ENCODE peak calls at places on chromosomes 12 and 14, in six cellular contexts. One of them, this sample, is unnamed.
A peak's percentile ranks its signal among the peaks of the same experiment; 100 is the strongest.

GRCh38 chr14:78135450-78135891 is 34.7 kb upstream of the NRXN3 start:
- DNase-seq in uterus: no peak
- DNase-seq in heart right ventricle: no peak
- DNase-seq in adipocyte: no peak
- DNase-seq in IMR-90: no peak
- DNase-seq in CD8-positive, alpha-beta T cell: no peak
- DNase-seq in this sample: no peak

GRCh38 chr12:19369691-19370148 is 69.6 kb upstream of the AEBP2 start:
- DNase-seq in uterus: no peak
- DNase-seq in heart right ventricle: no peak
- DNase-seq in adipocyte: peak; percentile 80
- DNase-seq in IMR-90: peak; percentile 84
- DNase-seq in CD8-positive, alpha-beta T cell: no peak
- DNase-seq in this sample: no peak

GRCh38 chr14:85731198-85731597 is 201.3 kb downstream of the FLRT2 start:
- DNase-seq in uterus: peak; percentile 15
- DNase-seq in heart right ventricle: peak; percentile 48
- DNase-seq in adipocyte: peak; percentile 79
- DNase-seq in IMR-90: peak; percentile 64
- DNase-seq in CD8-positive, alpha-beta T cell: no peak
- DNase-seq in this sample: no peak

GRCh38 chr12:3178671-3179413 is 101.7 kb downstream of the TSPAN9 start:
- DNase-seq in uterus: no peak
- DNase-seq in heart right ventricle: no peak
- DNase-seq in adipocyte: no peak
- DNase-seq in IMR-90: no peak
- DNase-seq in CD8-positive, alpha-beta T cell: no peak
- DNase-seq in this sample: no peak

GRCh38 chr12:26935636-26936378 is 2.0 kb downstream of the INTS13 start:
- DNase-seq in uterus: no peak
- DNase-seq in heart right ventricle: no peak
- DNase-seq in adipocyte: no peak
- DNase-seq in IMR-90: no peak
- DNase-seq in CD8-positive, alpha-beta T cell: no peak
- DNase-seq in this sample: no peak

GRCh38 chr14:70726651-70727375 is 82.5 kb downstream of the MAP3K9 start:
- DNase-seq in uterus: no peak
- DNase-seq in heart right ventricle: no peak
- DNase-seq in adipocyte: no peak
- DNase-seq in IMR-90: no peak
- DNase-seq in CD8-positive, alpha-beta T cell: no peak
- DNase-seq in this sample: no peak

GRCh38 chr14:74500417-74501134 is 7.0 kb downstream of the ISCA2 start:
- DNase-seq in uterus: no peak
- DNase-seq in heart right ventricle: no peak
- DNase-seq in adipocyte: no peak
- DNase-seq in IMR-90: no peak
- DNase-seq in CD8-positive, alpha-beta T cell: no peak
- DNase-seq in this sample: peak; percentile 72

GRCh38 chr12:30828686-30829085 is 73.9 kb upstream of the CAPRIN2 start:
- DNase-seq in uterus: no peak
- DNase-seq in heart right ventricle: no peak
- DNase-seq in adipocyte: no peak
- DNase-seq in IMR-90: no peak
- DNase-seq in CD8-positive, alpha-beta T cell: no peak
- DNase-seq in this sample: peak; percentile 10

GRCh38 chr12:122749569-122750332 is 2.9 kb upstream of the DENR start:
- DNase-seq in uterus: no peak
- DNase-seq in heart right ventricle: no peak
- DNase-seq in adipocyte: no peak
- DNase-seq in IMR-90: no peak
- DNase-seq in CD8-positive, alpha-beta T cell: no peak
- DNase-seq in this sample: peak; percentile 71

GRCh38 chr12:95661360-95661759 is 110.1 kb upstream of the USP44 start:
- DNase-seq in uterus: no peak
- DNase-seq in heart right ventricle: no peak
- DNase-seq in adipocyte: no peak
- DNase-seq in IMR-90: no peak
- DNase-seq in CD8-positive, alpha-beta T cell: no peak
- DNase-seq in this sample: no peak

GRCh38 chr12:112347521-112347920 is 34.7 kb downstream of the HECTD4 start:
- DNase-seq in uterus: no peak
- DNase-seq in heart right ventricle: no peak
- DNase-seq in adipocyte: no peak
- DNase-seq in IMR-90: peak; percentile 99
- DNase-seq in CD8-positive, alpha-beta T cell: no peak
- DNase-seq in this sample: no peak

GRCh38 chr12:120642806-120643205 is 2.4 kb downstream of the CABP1 start:
- DNase-seq in uterus: no peak
- DNase-seq in heart right ventricle: no peak
- DNase-seq in adipocyte: no peak
- DNase-seq in IMR-90: peak; percentile 4
- DNase-seq in CD8-positive, alpha-beta T cell: no peak
- DNase-seq in this sample: no peak

GRCh38 chr14:93954900-93955891 is 21.2 kb downstream of the ASB2 start:
- DNase-seq in uterus: no peak
- DNase-seq in heart right ventricle: no peak
- DNase-seq in adipocyte: no peak
- DNase-seq in IMR-90: no peak
- DNase-seq in CD8-positive, alpha-beta T cell: peak; percentile 18
- DNase-seq in this sample: no peak

GRCh38 chr14:73943083-73943482 is 6.8 kb downstream of the FAM161B start:
- DNase-seq in uterus: peak; percentile 28
- DNase-seq in heart right ventricle: no peak
- DNase-seq in adipocyte: peak; percentile 90
- DNase-seq in IMR-90: peak; percentile 71
- DNase-seq in CD8-positive, alpha-beta T cell: no peak
- DNase-seq in this sample: no peak

GRCh38 chr12:117514016-117514415 is 152.6 kb upstream of the NOS1 start:
- DNase-seq in uterus: no peak
- DNase-seq in heart right ventricle: peak; percentile 23
- DNase-seq in adipocyte: no peak
- DNase-seq in IMR-90: no peak
- DNase-seq in CD8-positive, alpha-beta T cell: no peak
- DNase-seq in this sample: no peak

GRCh38 chr12:112107728-112108447 is 695 bp downstream of the NAA25 start:
- DNase-seq in uterus: no peak
- DNase-seq in heart right ventricle: peak; percentile 57
- DNase-seq in adipocyte: peak; percentile 58
- DNase-seq in IMR-90: no peak
- DNase-seq in CD8-positive, alpha-beta T cell: no peak
- DNase-seq in this sample: peak; percentile 46

GRCh38 chr14:52833891-52834290 is 42.5 kb upstream of the GNPNAT1 start:
- DNase-seq in uterus: no peak
- DNase-seq in heart right ventricle: no peak
- DNase-seq in adipocyte: no peak
- DNase-seq in IMR-90: no peak
- DNase-seq in CD8-positive, alpha-beta T cell: no peak
- DNase-seq in this sample: no peak

GRCh38 chr12:57815177-57816000 is 3.1 kb downstream of the AVIL start:
- DNase-seq in uterus: no peak
- DNase-seq in heart right ventricle: no peak
- DNase-seq in adipocyte: no peak
- DNase-seq in IMR-90: no peak
- DNase-seq in CD8-positive, alpha-beta T cell: no peak
- DNase-seq in this sample: peak; percentile 80

GRCh38 chr14:37133284-37133913 is 39.0 kb downstream of the SLC25A21 start:
- DNase-seq in uterus: no peak
- DNase-seq in heart right ventricle: no peak
- DNase-seq in adipocyte: no peak
- DNase-seq in IMR-90: no peak
- DNase-seq in CD8-positive, alpha-beta T cell: no peak
- DNase-seq in this sample: no peak

GRCh38 chr14:95889236-95889979 is 12.8 kb downstream of the TUNAR start:
- DNase-seq in uterus: no peak
- DNase-seq in heart right ventricle: no peak
- DNase-seq in adipocyte: no peak
- DNase-seq in IMR-90: no peak
- DNase-seq in CD8-positive, alpha-beta T cell: no peak
- DNase-seq in this sample: no peak

GRCh38 chr14:31263485-31264133 is 56.0 kb upstream of the HECTD1 start:
- DNase-seq in uterus: peak; percentile 41
- DNase-seq in heart right ventricle: peak; percentile 17
- DNase-seq in adipocyte: peak; percentile 95
- DNase-seq in IMR-90: peak; percentile 100
- DNase-seq in CD8-positive, alpha-beta T cell: no peak
- DNase-seq in this sample: no peak

GRCh38 chr12:120887253-120888043 is 16.7 kb downstream of the SPPL3 start:
- DNase-seq in uterus: no peak
- DNase-seq in heart right ventricle: no peak
- DNase-seq in adipocyte: no peak
- DNase-seq in IMR-90: no peak
- DNase-seq in CD8-positive, alpha-beta T cell: no peak
- DNase-seq in this sample: no peak

GRCh38 chr12:109663766-109664165 is 49.9 kb upstream of the FAM222A start:
- DNase-seq in uterus: no peak
- DNase-seq in heart right ventricle: no peak
- DNase-seq in adipocyte: no peak
- DNase-seq in IMR-90: no peak
- DNase-seq in CD8-positive, alpha-beta T cell: no peak
- DNase-seq in this sample: no peak

GRCh38 chr12:109666068-109666467 is 47.6 kb upstream of the FAM222A start:
- DNase-seq in uterus: no peak
- DNase-seq in heart right ventricle: no peak
- DNase-seq in adipocyte: no peak
- DNase-seq in IMR-90: no peak
- DNase-seq in CD8-positive, alpha-beta T cell: no peak
- DNase-seq in this sample: no peak

GRCh38 chr12:109664402-109664801 is 49.2 kb upstream of the FAM222A start:
- DNase-seq in uterus: no peak
- DNase-seq in heart right ventricle: no peak
- DNase-seq in adipocyte: no peak
- DNase-seq in IMR-90: no peak
- DNase-seq in CD8-positive, alpha-beta T cell: no peak
- DNase-seq in this sample: no peak
- H3K4me3 ChIP-seq in uterus: no peak overlapping the region
- H3K4me3 ChIP-seq in heart right ventricle: no peak overlapping the region
- H3K4me3 ChIP-seq in adipocyte: no peak overlapping the region
- H3K4me3 ChIP-seq in IMR-90: no peak overlapping the region
- H3K4me3 ChIP-seq in CD8-positive, alpha-beta T cell: no peak overlapping the region
- H3K4me3 ChIP-seq in this sample: no peak overlapping the region

GRCh38 chr12:108214046-108214445 is 85.0 kb downstream of the WSCD2 start:
- DNase-seq in uterus: no peak
- DNase-seq in heart right ventricle: no peak
- DNase-seq in adipocyte: no peak
- DNase-seq in IMR-90: no peak
- DNase-seq in CD8-positive, alpha-beta T cell: no peak
- DNase-seq in this sample: no peak
- H3K27me3 ChIP-seq in uterus: no peaks in the 10 kb centered on the region
- H3K27me3 ChIP-seq in heart right ventricle: peaks cover 61% of the 10 kb centered on the region
- H3K27me3 ChIP-seq in adipocyte: peaks cover 13% of the 10 kb centered on the region
- H3K27me3 ChIP-seq in IMR-90: no peaks in the 10 kb centered on the region
- H3K27me3 ChIP-seq in CD8-positive, alpha-beta T cell: no peaks in the 10 kb centered on the region
- H3K27me3 ChIP-seq in this sample: no peaks in the 10 kb centered on the region

GRCh38 chr12:50620975-50621360 is 116.2 kb downstream of the DIP2B start:
- DNase-seq in uterus: no peak
- DNase-seq in heart right ventricle: no peak
- DNase-seq in adipocyte: no peak
- DNase-seq in IMR-90: no peak
- DNase-seq in CD8-positive, alpha-beta T cell: no peak
- DNase-seq in this sample: no peak

GRCh38 chr12:50618864-50619609 is 114.3 kb downstream of the DIP2B start:
- DNase-seq in uterus: no peak
- DNase-seq in heart right ventricle: no peak
- DNase-seq in adipocyte: no peak
- DNase-seq in IMR-90: peak; percentile 57
- DNase-seq in CD8-positive, alpha-beta T cell: no peak
- DNase-seq in this sample: no peak

GRCh38 chr12:50620050-50620974 is 115.5 kb downstream of the DIP2B start:
- DNase-seq in uterus: no peak
- DNase-seq in heart right ventricle: no peak
- DNase-seq in adipocyte: peak; percentile 91
- DNase-seq in IMR-90: peak; percentile 95
- DNase-seq in CD8-positive, alpha-beta T cell: no peak
- DNase-seq in this sample: no peak

GRCh38 chr12:50619610-50619958 is 114.8 kb downstream of the DIP2B start:
- DNase-seq in uterus: no peak
- DNase-seq in heart right ventricle: no peak
- DNase-seq in adipocyte: no peak
- DNase-seq in IMR-90: no peak
- DNase-seq in CD8-positive, alpha-beta T cell: no peak
- DNase-seq in this sample: no peak

GRCh38 chr12:50621435-50622304 is 116.9 kb downstream of the DIP2B start:
- DNase-seq in uterus: no peak
- DNase-seq in heart right ventricle: no peak
- DNase-seq in adipocyte: no peak
- DNase-seq in IMR-90: no peak
- DNase-seq in CD8-positive, alpha-beta T cell: no peak
- DNase-seq in this sample: no peak
- H3K4me3 ChIP-seq in uterus: no peak overlapping the region
- H3K4me3 ChIP-seq in heart right ventricle: no peak overlapping the region
- H3K4me3 ChIP-seq in adipocyte: no peak overlapping the region
- H3K4me3 ChIP-seq in IMR-90: no peak overlapping the region
- H3K4me3 ChIP-seq in CD8-positive, alpha-beta T cell: no peak overlapping the region
- H3K4me3 ChIP-seq in this sample: no peak overlapping the region

GRCh38 chr12:53951577-53952334 is 2.9 kb upstream of the HOXC12 start:
- DNase-seq in uterus: no peak
- DNase-seq in heart right ventricle: no peak
- DNase-seq in adipocyte: no peak
- DNase-seq in IMR-90: no peak
- DNase-seq in CD8-positive, alpha-beta T cell: no peak
- DNase-seq in this sample: peak; percentile 80
- H3K27me3 ChIP-seq in uterus: peaks cover 31% of the 10 kb centered on the region
- H3K27me3 ChIP-seq in heart right ventricle: peaks cover 100% of the 10 kb centered on the region
- H3K27me3 ChIP-seq in adipocyte: peaks cover 99% of the 10 kb centered on the region
- H3K27me3 ChIP-seq in IMR-90: peaks cover 95% of the 10 kb centered on the region
- H3K27me3 ChIP-seq in CD8-positive, alpha-beta T cell: peaks cover 89% of the 10 kb centered on the region
- H3K27me3 ChIP-seq in this sample: peaks cover 100% of the 10 kb centered on the region

GRCh38 chr12:77855548-77855947 is 24.9 kb downstream of the NAV3 start:
- DNase-seq in uterus: no peak
- DNase-seq in heart right ventricle: peak; percentile 43
- DNase-seq in adipocyte: peak; percentile 31
- DNase-seq in IMR-90: peak; percentile 2
- DNase-seq in CD8-positive, alpha-beta T cell: no peak
- DNase-seq in this sample: no peak

GRCh38 chr12:77865178-77865577 is 34.5 kb downstream of the NAV3 start:
- DNase-seq in uterus: no peak
- DNase-seq in heart right ventricle: no peak
- DNase-seq in adipocyte: no peak
- DNase-seq in IMR-90: no peak
- DNase-seq in CD8-positive, alpha-beta T cell: no peak
- DNase-seq in this sample: no peak

DNA sequence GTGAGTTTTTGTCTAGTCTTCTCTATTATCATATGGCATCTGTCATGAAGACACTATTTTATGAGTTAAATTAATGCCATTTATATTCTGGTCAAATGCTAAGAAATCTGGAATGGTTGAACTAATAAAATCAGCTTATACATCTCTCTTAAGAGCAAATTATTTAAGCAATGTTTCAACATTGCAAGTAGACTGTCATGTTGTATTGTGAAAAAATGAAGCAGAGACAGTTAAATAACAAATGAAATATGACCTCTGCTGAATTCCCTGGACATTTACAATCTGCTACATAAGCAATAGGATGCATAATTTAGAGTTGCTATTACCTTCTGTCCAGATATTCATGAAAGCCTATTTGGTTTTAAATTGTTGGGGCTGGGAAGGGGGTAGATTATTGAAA is 30.6 kb downstream of the NAV3 start:
- DNase-seq in uterus: no peak
- DNase-seq in heart right ventricle: no peak
- DNase-seq in adipocyte: no peak
- DNase-seq in IMR-90: no peak
- DNase-seq in CD8-positive, alpha-beta T cell: no peak
- DNase-seq in this sample: no peak
- H3K4me3 ChIP-seq in uterus: no peak overlapping the region
- H3K4me3 ChIP-seq in heart right ventricle: no peak overlapping the region
- H3K4me3 ChIP-seq in adipocyte: no peak overlapping the region
- H3K4me3 ChIP-seq in IMR-90: no peak overlapping the region
- H3K4me3 ChIP-seq in CD8-positive, alpha-beta T cell: no peak overlapping the region
- H3K4me3 ChIP-seq in this sample: no peak overlapping the region

GRCh38 chr12:130591736-130592135 is 124.4 kb downstream of the RIMBP2 start:
- DNase-seq in uterus: no peak
- DNase-seq in heart right ventricle: no peak
- DNase-seq in adipocyte: no peak
- DNase-seq in IMR-90: no peak
- DNase-seq in CD8-positive, alpha-beta T cell: no peak
- DNase-seq in this sample: no peak
- H3K27me3 ChIP-seq in uterus: no peaks in the 10 kb centered on the region
- H3K27me3 ChIP-seq in heart right ventricle: peaks cover 15% of the 10 kb centered on the region
- H3K27me3 ChIP-seq in adipocyte: no peaks in the 10 kb centered on the region
- H3K27me3 ChIP-seq in IMR-90: no peaks in the 10 kb centered on the region
- H3K27me3 ChIP-seq in CD8-positive, alpha-beta T cell: no peaks in the 10 kb centered on the region
- H3K27me3 ChIP-seq in this sample: no peaks in the 10 kb centered on the region